ENCODE peak calls at places on chromosomes 6 and 20, in four cellular contexts. E is K562, K is A549, S is GM12878. Z is an unnamed sample.

GRCh38 chr6:88599561-88599960 is 363.9 kb downstream of the RNGTT start:
- DNase-seq in E (peak; percentile 46), K (no peak), S (no peak), Z (peak; percentile 13)

GRCh38 chr6:117906454-117906904 is 585 bp upstream of the SLC35F1 start:
- DNase-seq in E (no peak), K (no peak), S (peak; percentile 8), Z (no peak)

GRCh38 chr6:128487055-128487454 is 33.3 kb downstream of the PTPRK start:
- DNase-seq in E (no peak), K (no peak), S (no peak), Z (peak; percentile 46)

GRCh38 chr20:10508060-10508459 is 73.0 kb downstream of the SLX4IP start:
- DNase-seq in E (no peak), K (no peak), S (no peak), Z (no peak)

GRCh38 chr6:132391391-132392291 is 9.6 kb downstream of the MOXD1 start:
- DNase-seq in E (no peak), K (no peak), S (no peak), Z (no peak)

GRCh38 chr6:90098637-90099036 is 198.0 kb downstream of the BACH2 start:
- DNase-seq in E (no peak), K (no peak), S (no peak), Z (no peak)

GRCh38 chr20:63873477-63873971 is 8.5 kb downstream of the TPD52L2 start:
- DNase-seq in E (no peak), K (peak; percentile 43), S (no peak), Z (no peak)

GRCh38 chr6:111713811-111714210 is 108.1 kb upstream of the TRAF3IP2 start:
- DNase-seq in E (no peak), K (no peak), S (no peak), Z (no peak)

GRCh38 chr6:35089935-35090505 is 51.1 kb downstream of the TCP11 start:
- DNase-seq in E (no peak), K (no peak), S (no peak), Z (no peak)

GRCh38 chr6:7680393-7681075 is 45.4 kb upstream of the BMP6 start:
- DNase-seq in E (no peak), K (no peak), S (no peak), Z (no peak)

GRCh38 chr20:38125157-38126056 is 39.7 kb downstream of the TGM2 start:
- DNase-seq in E (no peak), K (peak; percentile 63), S (no peak), Z (peak; percentile 90)

GRCh38 chr6:14254505-14254904 is 136.9 kb downstream of the CD83 start:
- DNase-seq in E (no peak), K (no peak), S (peak; percentile 53), Z (no peak)

GRCh38 chr20:434221-434620 is 26.1 kb downstream of the RBCK1 start:
- DNase-seq in E (no peak), K (no peak), S (no peak), Z (no peak)

GRCh38 chr20:46592580-46593362 is 42.3 kb upstream of the OCSTAMP start:
- DNase-seq in E (no peak), K (peak; percentile 10), S (no peak), Z (peak; percentile 36)

GRCh38 chr6:157037165-157037564 is 260.0 kb downstream of the ARID1B start:
- DNase-seq in E (no peak), K (no peak), S (no peak), Z (no peak)

GRCh38 chr6:41546866-41547798 is 951 bp downstream of the FOXP4 start:
- DNase-seq in E (peak; percentile 81), K (peak; percentile 20), S (no peak), Z (no peak)

GRCh38 chr6:4023240-4023639 is 55.7 kb downstream of the FAM217A start:
- DNase-seq in E (no peak), K (no peak), S (no peak), Z (peak; percentile 37)

GRCh38 chr6:16434885-16435284 is 196.5 kb downstream of the GMPR start:
- DNase-seq in E (no peak), K (no peak), S (no peak), Z (no peak)

GRCh38 chr6:16437984-16438383 is 199.6 kb downstream of the GMPR start:
- DNase-seq in E (no peak), K (no peak), S (no peak), Z (no peak)

GRCh38 chr6:16436550-16436949 is 198.2 kb downstream of the GMPR start:
- DNase-seq in E (no peak), K (no peak), S (no peak), Z (no peak)

GRCh38 chr6:16438677-16439615 is 200.6 kb downstream of the GMPR start:
- DNase-seq in E (peak; percentile 85), K (peak; percentile 63), S (peak; percentile 53), Z (no peak)

GRCh38 chr6:16437095-16437494 is 198.7 kb downstream of the GMPR start:
- DNase-seq in E (no peak), K (no peak), S (no peak), Z (no peak)
- TF ChIP-seq POLR2AphosphoS2 in E (no peak), K (no peak), S (no peak), Z (no peak)

GRCh38 chr6:21381336-21381963 is 212.1 kb upstream of the SOX4 start:
- DNase-seq in E (no peak), K (peak; percentile 31), S (no peak), Z (peak; percentile 94)
- TF ChIP-seq POLR2AphosphoS2 in E (no peak), K (no peak), S (no peak), Z (no peak)

GRCh38 chr6:5584072-5584471 is 322.8 kb downstream of the FARS2 start:
- DNase-seq in E (no peak), K (peak; percentile 5), S (no peak), Z (no peak)
- TF ChIP-seq POLR2AphosphoS2 in E (no peak), K (no peak), S (no peak), Z (no peak)

GRCh38 chr6:38974389-38975133 is 74.0 kb upstream of the GLP1R start:
- DNase-seq in E (no peak), K (no peak), S (no peak), Z (no peak)

GRCh38 chr6:38975621-38976049 is 72.9 kb upstream of the GLP1R start:
- DNase-seq in E (no peak), K (no peak), S (no peak), Z (no peak)

GRCh38 chr6:38973178-38974057 is 75.2 kb upstream of the GLP1R start:
- DNase-seq in E (peak; percentile 58), K (peak; percentile 74), S (peak; percentile 9), Z (peak; percentile 72)

GRCh38 chr6:38978139-38978704 is 70.4 kb upstream of the GLP1R start:
- DNase-seq in E (no peak), K (no peak), S (no peak), Z (no peak)

GRCh38 chr6:38977101-38977500 is 71.5 kb upstream of the GLP1R start:
- DNase-seq in E (no peak), K (no peak), S (no peak), Z (no peak)
- TF ChIP-seq POLR2AphosphoS2 in E (no peak), K (no peak), S (no peak), Z (no peak)

GRCh38 chr6:142884214-142885035 is 60.6 kb downstream of the HIVEP2 start:
- DNase-seq in E (no peak), K (no peak), S (no peak), Z (no peak)

GRCh38 chr6:142887534-142887933 is 57.4 kb downstream of the HIVEP2 start:
- DNase-seq in E (no peak), K (no peak), S (no peak), Z (no peak)

GRCh38 chr6:142886431-142887170 is 58.4 kb downstream of the HIVEP2 start:
- DNase-seq in E (no peak), K (peak; percentile 49), S (peak; percentile 86), Z (peak; percentile 73)

GRCh38 chr6:142883011-142883410 is 62.0 kb downstream of the HIVEP2 start:
- DNase-seq in E (no peak), K (no peak), S (no peak), Z (no peak)

DNA sequence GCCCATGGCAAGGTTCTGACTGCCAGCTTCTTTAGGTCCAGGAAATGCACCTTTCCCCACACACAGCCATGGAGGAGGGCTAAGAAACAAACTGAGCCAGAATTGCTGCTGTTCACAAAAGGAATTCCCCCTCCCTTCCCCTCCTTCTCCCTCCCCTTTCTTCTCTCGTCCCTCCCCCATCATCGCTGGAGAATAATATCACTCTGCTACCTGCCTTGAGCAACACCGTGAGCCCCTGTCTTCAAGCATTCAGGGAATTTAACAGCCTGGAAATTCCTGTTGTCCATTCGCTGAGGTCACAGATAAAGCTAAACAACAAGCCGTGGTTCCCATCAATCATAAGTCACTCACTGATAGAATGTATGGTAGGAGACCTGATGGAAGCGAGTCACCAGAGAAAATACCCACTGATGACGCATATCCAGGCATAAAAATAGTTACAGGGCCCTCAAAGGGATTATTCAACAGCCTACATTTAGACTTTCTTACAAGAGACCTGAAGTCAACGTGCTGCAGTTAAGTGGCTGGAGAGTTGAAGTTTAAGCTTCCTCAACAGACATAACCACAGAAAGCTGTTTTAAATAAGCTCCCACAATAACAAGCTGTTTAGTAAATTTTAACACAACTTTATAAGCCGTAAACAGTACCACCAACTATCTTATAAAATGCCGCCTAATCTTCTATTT is 59.7 kb downstream of the HIVEP2 start:
- DNase-seq in E (no peak), K (peak; percentile 95), S (peak; percentile 89), Z (peak; percentile 84)
- TF ChIP-seq POLR2AphosphoS2 in E (no peak), K (no peak), S (peak; percentile 69), Z (no peak)

GRCh38 chr20:41286240-41286851 is 31.2 kb downstream of the ZHX3 start:
- DNase-seq in E (no peak), K (no peak), S (no peak), Z (no peak)

GRCh38 chr20:41290804-41291389 is 26.6 kb downstream of the ZHX3 start:
- DNase-seq in E (no peak), K (no peak), S (no peak), Z (no peak)

GRCh38 chr20:41287327-41287726 is 30.2 kb downstream of the ZHX3 start:
- DNase-seq in E (no peak), K (no peak), S (no peak), Z (no peak)
- TF ChIP-seq POLR2AphosphoS2 in E (no peak), K (no peak), S (no peak), Z (no peak)

Z was measured in HepG2.